ENCODE peak calls at places on chromosomes 11 and 22, in four cellular contexts. W, N, D and A are unnamed samples.

GRCh38 chr11:62538470-62539237 is 8.0 kb downstream of the AHNAK start:
- DNase-seq in D (no peak), W (no peak), N (no peak), A (no peak)

GRCh38 chr11:70900540-70900939 is 351.8 kb downstream of the SHANK2 start:
- DNase-seq in D (no peak), N (no peak), W (no peak), A (peak)

GRCh38 chr22:42857845-42858481 is 890 bp upstream of the ARFGAP3 start:
- DNase-seq in N (no peak), W (no peak), D (no peak), A (no peak)

GRCh38 chr11:21411597-21411996 is 742.2 kb downstream of the NELL1 start:
- DNase-seq in N (no peak), D (no peak), W (no peak), A (no peak)

GRCh38 chr11:28231475-28231874 is 123.3 kb downstream of the METTL15 start:
- DNase-seq in D (no peak), N (no peak), W (no peak), A (no peak)

GRCh38 chr11:36628765-36629199 is 30.7 kb upstream of the RAG2 start:
- DNase-seq in N (no peak), D (no peak), W (no peak), A (no peak)

GRCh38 chr22:38315801-38316339 is 1.4 kb downstream of the CSNK1E start:
- DNase-seq in W (no peak), D (no peak), N (no peak), A (peak)

GRCh38 chr11:119683783-119684182 is 45.2 kb downstream of the NECTIN1 start:
- DNase-seq in N (no peak), W (no peak), D (no peak), A (no peak)

GRCh38 chr11:13939952-13940610 is 22.4 kb upstream of the SPON1 start:
- DNase-seq in D (no peak), N (no peak), W (no peak), A (no peak)

GRCh38 chr22:27686534-27686933 is 115.0 kb downstream of the MN1 start:
- DNase-seq in D (no peak), N (no peak), W (peak), A (peak)